ENCODE peak calls at places on chromosomes 12 and 14, in eight cellular contexts. V, W, O, K, R, J, M and I are unnamed samples.

GRCh38 chr12:102694913-102695312 is 214.6 kb upstream of the IGF1 start:
- DNase-seq in V (no peak), W (no peak), O (no peak), K (no peak), R (no peak), J (no peak), M (no peak), I (no peak)

GRCh38 chr12:125267114-125267513 is 201.9 kb downstream of the AACS start:
- DNase-seq in V (no peak), W (no peak), O (no peak), K (no peak), R (no peak), J (no peak), M (no peak), I (no peak)

GRCh38 chr14:67483599-67484270 is 4.8 kb downstream of the TMEM229B start:
- DNase-seq in V (no peak), W (no peak), O (no peak), K (no peak), R (no peak), J (no peak), M (no peak), I (no peak)

GRCh38 chr14:70640938-70641547 is 673 bp upstream of the TTC9 start:
- DNase-seq in V (no peak), W (no peak), O (no peak), K (peak), R (no peak), J (no peak), M (peak), I (no peak)

GRCh38 chr12:998020-998874 is 7.2 kb downstream of the ERC1 start:
- DNase-seq in V (no peak), W (no peak), O (no peak), K (no peak), R (no peak), J (no peak), M (no peak), I (no peak)

GRCh38 chr12:115709410-115710065 is 568.0 kb downstream of the MED13L start:
- DNase-seq in V (no peak), W (peak), O (no peak), K (no peak), R (peak), J (peak), M (no peak), I (no peak)

GRCh38 chr12:72289633-72290032 is 17.5 kb downstream of the TRHDE start:
- DNase-seq in V (no peak), W (no peak), O (no peak), K (no peak), R (no peak), J (no peak), M (peak), I (no peak)

GRCh38 chr14:19947413-19948090 is 16.8 kb downstream of the OR4K1 start:
- DNase-seq in V (no peak), W (no peak), O (no peak), K (no peak), R (no peak), J (no peak), M (no peak), I (no peak)

GRCh38 chr14:58833634-58834378 is 196.0 kb downstream of the DACT1 start:
- DNase-seq in V (no peak), W (no peak), O (no peak), K (no peak), R (no peak), J (no peak), M (no peak), I (no peak)

GRCh38 chr12:94074970-94075695 is 73.2 kb upstream of the PLXNC1 start:
- DNase-seq in V (peak), W (peak), O (no peak), K (peak), R (peak), J (peak), M (peak), I (peak)

GRCh38 chr14:95043732-95044462 is 113.4 kb downstream of the DICER1 start:
- DNase-seq in V (no peak), W (no peak), O (no peak), K (no peak), R (no peak), J (no peak), M (no peak), I (no peak)

GRCh38 chr12:62726471-62726980 is 208.4 kb downstream of the PPM1H start:
- DNase-seq in V (no peak), W (no peak), O (no peak), K (no peak), R (no peak), J (no peak), M (no peak), I (no peak)

GRCh38 chr14:24095196-24096068 is 1.3 kb downstream of the PCK2 start:
- DNase-seq in V (no peak), W (no peak), O (peak), K (peak), R (peak), J (peak), M (no peak), I (no peak)

GRCh38 chr14:72828604-72829003 is 65.3 kb downstream of the DPF3 start:
- DNase-seq in V (no peak), W (no peak), O (no peak), K (no peak), R (no peak), J (no peak), M (no peak), I (no peak)

GRCh38 chr14:23661542-23661941 is 25.4 kb downstream of the DHRS2 start:
- DNase-seq in V (no peak), W (no peak), O (no peak), K (no peak), R (no peak), J (no peak), M (no peak), I (no peak)

GRCh38 chr12:31363416-31363809 is 37.5 kb upstream of the SINHCAF start:
- DNase-seq in V (no peak), W (no peak), O (no peak), K (no peak), R (no peak), J (no peak), M (no peak), I (no peak)

GRCh38 chr12:116009805-116010204 is 267.7 kb downstream of the MED13L start:
- DNase-seq in V (no peak), W (no peak), O (no peak), K (no peak), R (no peak), J (no peak), M (no peak), I (no peak)

GRCh38 chr12:65168606-65169310 is 625 bp upstream of the LEMD3 start:
- DNase-seq in V (no peak), W (no peak), O (no peak), K (no peak), R (no peak), J (peak), M (no peak), I (no peak)

GRCh38 chr14:87992349-87992719 is 648 bp downstream of the GALC start:
- DNase-seq in V (no peak), W (no peak), O (no peak), K (peak), R (no peak), J (no peak), M (peak), I (no peak)

GRCh38 chr12:3117628-3118027 is 40.4 kb downstream of the TSPAN9 start:
- DNase-seq in V (peak), W (no peak), O (no peak), K (no peak), R (no peak), J (no peak), M (peak), I (peak)

GRCh38 chr14:51539571-51540037 is 112.1 kb upstream of the FRMD6 start:
- DNase-seq in V (peak), W (no peak), O (no peak), K (no peak), R (no peak), J (no peak), M (peak), I (peak)

GRCh38 chr14:32109676-32110075 is 32.6 kb downstream of the ARHGAP5 start:
- DNase-seq in V (peak), W (no peak), O (no peak), K (no peak), R (no peak), J (no peak), M (peak), I (peak)

GRCh38 chr12:57627504-57628279 is 5.3 kb downstream of the B4GALNT1 start:
- DNase-seq in V (no peak), W (no peak), O (peak), K (peak), R (no peak), J (no peak), M (no peak), I (no peak)

GRCh38 chr14:51533160-51533559 is 118.5 kb upstream of the FRMD6 start:
- DNase-seq in V (peak), W (no peak), O (no peak), K (no peak), R (no peak), J (no peak), M (peak), I (peak)

GRCh38 chr14:80316426-80316825 is 105.1 kb upstream of the DIO2 start:
- DNase-seq in V (no peak), W (no peak), O (no peak), K (no peak), R (no peak), J (no peak), M (peak), I (no peak)

GRCh38 chr14:47297374-47297773 is 378.0 kb downstream of the MDGA2 start:
- DNase-seq in V (no peak), W (no peak), O (no peak), K (no peak), R (no peak), J (no peak), M (no peak), I (no peak)

GRCh38 chr12:29073631-29074239 is 75.3 kb upstream of the FAR2 start:
- DNase-seq in V (peak), W (no peak), O (no peak), K (peak), R (no peak), J (no peak), M (peak), I (no peak)

GRCh38 chr12:127260531-127260930 is 1006.4 kb upstream of the TMEM132C start:
- DNase-seq in V (no peak), W (no peak), O (no peak), K (no peak), R (no peak), J (no peak), M (peak), I (peak)

GRCh38 chr12:43847427-43847826 is 11.5 kb downstream of the TMEM117 start:
- DNase-seq in V (no peak), W (no peak), O (no peak), K (no peak), R (no peak), J (no peak), M (peak), I (no peak)

GRCh38 chr12:99911967-99912366 is 72.8 kb downstream of the ANKS1B start:
- DNase-seq in V (peak), W (no peak), O (no peak), K (no peak), R (no peak), J (no peak), M (peak), I (no peak)

GRCh38 chr12:89709994-89710872 is 1.6 kb upstream of the ATP2B1 start:
- DNase-seq in V (peak), W (peak), O (peak), K (peak), R (peak), J (peak), M (no peak), I (no peak)

GRCh38 chr12:80188566-80188965 is 89.2 kb downstream of the OTOGL start:
- DNase-seq in V (no peak), W (no peak), O (no peak), K (no peak), R (no peak), J (no peak), M (peak), I (no peak)

GRCh38 chr14:84064296-84064695 is 1465.6 kb upstream of the FLRT2 start:
- DNase-seq in V (no peak), W (no peak), O (no peak), K (no peak), R (no peak), J (no peak), M (no peak), I (no peak)

GRCh38 chr14:35533357-35534129 is 421 bp upstream of the INSM2 start:
- DNase-seq in V (no peak), W (peak), O (peak), K (peak), R (peak), J (peak), M (peak), I (no peak)

GRCh38 chr12:80241576-80242273 is 142.4 kb downstream of the OTOGL start:
- DNase-seq in V (peak), W (no peak), O (no peak), K (no peak), R (no peak), J (no peak), M (peak), I (peak)

GRCh38 chr12:65892905-65893304 is 68.6 kb downstream of the HMGA2 start:
- DNase-seq in V (no peak), W (no peak), O (no peak), K (no peak), R (no peak), J (no peak), M (peak), I (peak)

GRCh38 chr12:58067610-58068387 is 126.4 kb downstream of the ATP23 start:
- DNase-seq in V (peak), W (no peak), O (no peak), K (no peak), R (no peak), J (no peak), M (peak), I (peak)

GRCh38 chr12:56359851-56360767 is at the start of gene STAT2:
- DNase-seq in V (peak), W (peak), O (peak), K (peak), R (peak), J (peak), M (peak), I (peak)
- TF ChIP-seq CTCF in V (no peak), W (no peak), O (no peak), K (no peak), R (no peak), J (no peak), M (no peak), I (no peak)

DNA sequence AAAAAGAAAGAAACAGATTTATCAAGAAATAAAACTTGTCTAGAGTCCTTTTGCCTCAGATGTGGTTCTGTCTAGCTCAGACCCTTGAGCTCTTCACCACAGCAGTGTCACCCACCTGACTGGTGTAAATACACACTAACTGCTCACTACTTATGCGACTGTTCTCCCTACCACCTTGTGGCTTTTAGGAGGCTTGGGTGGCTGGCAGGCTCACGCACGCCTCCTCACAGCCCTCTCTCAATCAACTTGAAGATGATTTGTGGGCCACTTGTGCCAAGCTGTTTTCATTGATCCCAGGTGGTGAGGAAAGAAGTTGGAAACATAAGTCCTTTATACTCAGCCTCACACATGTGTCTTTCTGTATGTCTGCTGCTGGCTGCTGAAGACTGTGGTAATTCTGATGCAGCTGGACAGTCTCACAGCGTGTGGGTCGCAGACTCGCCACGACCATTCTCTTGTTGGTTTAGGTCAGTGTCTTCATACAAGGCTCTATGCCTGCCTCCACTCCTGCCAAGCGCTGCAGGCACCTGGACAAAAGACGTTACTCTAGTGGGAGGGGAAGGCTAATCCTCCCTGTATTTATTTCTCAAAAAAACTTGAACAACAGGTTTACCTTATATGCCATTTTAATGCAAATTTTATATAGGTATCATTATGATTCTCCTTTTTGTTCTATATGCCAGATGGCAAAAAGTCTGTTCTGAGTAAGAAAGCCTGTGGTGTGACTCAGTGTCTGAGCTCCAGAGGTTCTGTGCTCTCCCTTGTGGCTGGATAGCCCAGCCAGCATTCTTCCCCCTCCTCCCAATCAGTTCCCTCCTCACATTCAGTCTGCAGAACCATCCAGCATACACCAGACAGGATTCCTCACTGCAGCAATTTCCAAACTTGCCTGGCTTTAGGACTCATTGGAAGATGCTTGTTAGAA is 115.5 kb downstream of the DIP2B start:
- DNase-seq in V (peak), W (no peak), O (no peak), K (no peak), R (no peak), J (no peak), M (peak), I (peak)
- TF ChIP-seq CTCF in V (peak), W (no peak), O (no peak), K (no peak), R (no peak), J (no peak), M (peak), I (peak)

GRCh38 chr12:8780389-8780788 is 42.0 kb upstream of the A2ML1 start:
- DNase-seq in V (peak), W (no peak), O (no peak), K (peak), R (no peak), J (no peak), M (peak), I (peak)

GRCh38 chr12:8779281-8779680 is 43.1 kb upstream of the A2ML1 start:
- DNase-seq in V (no peak), W (no peak), O (no peak), K (no peak), R (no peak), J (no peak), M (no peak), I (no peak)

GRCh38 chr12:8781326-8781725 is 41.1 kb upstream of the A2ML1 start:
- DNase-seq in V (no peak), W (no peak), O (no peak), K (no peak), R (no peak), J (no peak), M (no peak), I (no peak)

GRCh38 chr12:8784464-8784863 is 38.0 kb upstream of the A2ML1 start:
- DNase-seq in V (no peak), W (no peak), O (no peak), K (no peak), R (no peak), J (no peak), M (no peak), I (no peak)

GRCh38 chr12:8779862-8780261 is 42.6 kb upstream of the A2ML1 start:
- DNase-seq in V (no peak), W (no peak), O (no peak), K (no peak), R (no peak), J (no peak), M (no peak), I (no peak)
- TF ChIP-seq CTCF in V (no peak), W (no peak), O (no peak), K (no peak), R (no peak), J (no peak), M (no peak), I (no peak)

DNA sequence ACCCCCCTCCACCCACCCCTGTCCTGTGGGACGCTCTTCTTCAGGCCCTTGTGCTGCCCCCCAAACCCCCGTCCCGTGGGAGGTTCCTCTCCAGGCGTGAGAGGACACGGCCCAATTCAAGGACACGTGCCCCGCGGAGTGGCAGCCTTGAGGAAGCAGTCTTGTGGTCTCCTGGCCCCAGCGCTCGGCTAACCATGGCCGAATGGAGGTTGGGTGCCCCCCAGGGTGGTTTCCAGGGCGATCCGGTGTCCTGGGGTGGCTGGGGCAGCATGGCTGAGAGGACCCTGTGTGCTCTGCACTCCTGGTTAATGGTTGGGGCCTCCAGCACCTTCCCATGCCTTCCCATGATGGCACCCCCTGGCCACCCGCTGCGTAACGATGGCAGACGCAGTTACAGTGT is 53.6 kb downstream of the LRCOL1 start:
- DNase-seq in V (no peak), W (no peak), O (no peak), K (no peak), R (no peak), J (no peak), M (no peak), I (no peak)
- TF ChIP-seq CTCF in V (no peak), W (no peak), O (no peak), K (no peak), R (no peak), J (no peak), M (no peak), I (no peak)

DNA sequence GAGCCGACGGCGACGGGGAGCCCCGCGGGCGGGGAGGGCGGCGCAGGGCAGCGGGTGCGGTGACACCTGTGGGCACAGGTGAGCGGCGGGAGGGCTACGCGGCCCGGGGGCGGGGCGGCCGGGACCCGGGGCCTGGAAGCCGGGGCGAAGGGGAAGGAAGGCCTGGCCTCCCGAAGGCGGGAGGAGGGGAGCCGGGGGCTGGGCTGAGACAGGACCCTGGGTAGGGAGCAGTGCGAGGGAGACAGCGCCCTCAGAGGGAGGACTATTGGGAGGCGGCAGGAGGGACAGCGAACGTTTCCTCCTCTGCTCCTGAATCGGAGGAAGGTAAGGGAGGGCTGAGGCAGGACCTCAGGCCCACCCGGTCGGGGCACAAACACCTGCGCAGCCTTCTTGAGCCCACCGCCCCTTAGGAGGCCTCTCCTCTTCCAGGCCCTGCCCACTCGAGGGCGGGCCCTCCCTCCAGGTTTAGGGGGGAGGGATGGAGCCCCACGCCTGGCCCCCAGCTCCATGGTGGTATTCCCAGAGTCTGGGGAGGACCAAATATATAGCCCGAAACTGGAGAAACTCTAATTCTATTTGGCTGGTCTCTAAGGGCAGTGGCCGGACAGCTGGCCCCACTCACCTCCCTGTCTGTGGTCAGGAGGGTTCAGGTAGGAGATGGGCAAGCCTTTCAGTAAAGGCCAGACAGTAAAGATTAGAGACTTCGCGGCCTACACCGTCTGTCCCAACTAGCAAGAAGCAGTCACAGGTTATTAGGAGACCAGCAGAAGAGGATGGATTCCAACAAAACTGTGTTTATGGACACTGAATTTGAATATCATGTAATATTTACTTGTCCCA is 509 bp downstream of the PLEKHG6 start:
- DNase-seq in V (no peak), W (no peak), O (peak), K (no peak), R (no peak), J (no peak), M (no peak), I (no peak)
- TF ChIP-seq CTCF in V (no peak), W (no peak), O (no peak), K (no peak), R (no peak), J (no peak), M (no peak), I (no peak)